ENCODE peak calls at places on chromosomes 4 and X, in four cellular contexts. W is RCC 7860; K is activated CD4-positive, CD25-positive, alpha-beta regulatory T cell; B is EH. C is an unnamed sample.
A peak's percentile ranks its signal among the peaks of the same experiment; 100 is the strongest.

GRCh38 chrX:109485470-109486340 is 3.8 kb upstream of the GUCY2F start:
- DNase-seq in K (peak; percentile 7), W (peak; percentile 17), B (peak; percentile 62), C (peak; percentile 12)

GRCh38 chr4:148116264-148116663 is 325.9 kb downstream of the NR3C2 start:
- DNase-seq in B (peak; percentile 70), W (no peak), K (no peak), C (no peak)

GRCh38 chr4:143381171-143382118 is 44.8 kb downstream of the GAB1 start:
- DNase-seq in B (peak; percentile 89), W (peak; percentile 58), K (no peak), C (no peak)

GRCh38 chr4:56241500-56241899 is 145.8 kb downstream of the AASDH start:
- DNase-seq in W (peak; percentile 27), B (no peak), K (no peak), C (no peak)

GRCh38 chr4:169774466-169775445 is 17.0 kb upstream of the HPF1 start:
- DNase-seq in B (no peak), W (no peak), K (no peak), C (peak; percentile 41)

GRCh38 chr4:158428242-158428641 is 93.4 kb upstream of the RXFP1 start:
- DNase-seq in B (peak; percentile 52), W (no peak), K (no peak), C (no peak)

GRCh38 chrX:13885591-13885990 is 68.7 kb upstream of the GPM6B start:
- DNase-seq in K (no peak), W (no peak), B (no peak), C (no peak)

GRCh38 chrX:106611323-106611681 is 476 bp upstream of the RADX start:
- DNase-seq in K (no peak), B (no peak), W (no peak), C (no peak)

GRCh38 chr4:6471303-6472007 is 959 bp downstream of the PPP2R2C start:
- DNase-seq in B (no peak), K (no peak), W (no peak), C (peak; percentile 35)

GRCh38 chrX:41952102-41952501 is 28.7 kb upstream of the CASK start:
- DNase-seq in B (no peak), K (no peak), W (no peak), C (no peak)

GRCh38 chr4:13544556-13545393 is 467 bp upstream of the NKX3-2 start:
- DNase-seq in K (no peak), W (peak; percentile 46), B (peak; percentile 73), C (peak; percentile 82)

GRCh38 chr4:159026329-159026728 is 76.5 kb upstream of the RAPGEF2 start:
- DNase-seq in W (no peak), K (no peak), B (no peak), C (no peak)

GRCh38 chrX:94633237-94633636 is 959.2 kb downstream of the FAM133A start:
- DNase-seq in B (no peak), W (no peak), K (no peak), C (no peak)

GRCh38 chrX:49270249-49270921 is 792 bp downstream of the PPP1R3F start:
- DNase-seq in K (no peak), B (no peak), W (no peak), C (no peak)

GRCh38 chr4:174613979-174614378 is 91.7 kb upstream of the HPGD start:
- DNase-seq in W (no peak), K (no peak), B (no peak), C (no peak)

GRCh38 chrX:23304881-23305280 is 29.8 kb upstream of the PTCHD1 start:
- DNase-seq in B (no peak), K (no peak), W (no peak), C (no peak)

GRCh38 chr4:185566972-185567749 is 31.9 kb upstream of the PDLIM3 start:
- DNase-seq in K (no peak), W (no peak), B (peak; percentile 58), C (no peak)

GRCh38 chrX:123962794-123963373 is 1.4 kb downstream of the STAG2 start:
- DNase-seq in K (peak; percentile 40), W (peak; percentile 83), B (peak; percentile 96), C (peak; percentile 65)

GRCh38 chrX:19839770-19840254 is 47.6 kb downstream of the SH3KBP1 start:
- DNase-seq in K (no peak), B (no peak), W (peak; percentile 9), C (no peak)

GRCh38 chrX:23504895-23505294 is 162.4 kb upstream of the PRDX4 start:
- DNase-seq in W (no peak), B (no peak), K (no peak), C (no peak)